ENCODE peak calls at places on chromosomes 4 and X, in six cellular contexts. M is Caco-2; I is progenitor cell of endocrine pancreas; Y is CD4-positive, alpha-beta T cell; W is PC-3; B is Panc1. V is an unnamed sample.

GRCh38 chrX:150655713-150656266 is 37.4 kb upstream of the MTMR1 start:
- DNase-seq in Y (no peak), W (peak; percentile 10), B (no peak), M (no peak), I (no peak), V (no peak)

GRCh38 chrX:30831082-30831481 is 58.0 kb downstream of the TAB3 start:
- DNase-seq in M (no peak), Y (no peak), W (no peak), B (no peak), I (no peak), V (no peak)

GRCh38 chrX:56503941-56504673 is 59.3 kb upstream of the UBQLN2 start:
- DNase-seq in B (no peak), W (peak; percentile 85), Y (no peak), M (no peak), I (no peak), V (peak; percentile 58)

GRCh38 chr4:160981083-160981482 is 1182.7 kb downstream of the FSTL5 start:
- DNase-seq in W (no peak), Y (no peak), M (no peak), B (no peak), I (no peak), V (no peak)

GRCh38 chrX:124940536-124940935 is 379.1 kb upstream of the TEX13C start:
- DNase-seq in M (no peak), I (no peak), B (no peak), W (no peak), Y (no peak), V (no peak)

GRCh38 chr4:154551872-154552686 is 1.9 kb upstream of the PLRG1 start:
- DNase-seq in B (peak; percentile 56), W (peak; percentile 79), I (peak; percentile 52), M (peak; percentile 71), Y (peak; percentile 48), V (peak; percentile 82)

GRCh38 chrX:153649178-153649914 is 2.3 kb downstream of the DUSP9 start:
- DNase-seq in W (peak; percentile 26), M (peak; percentile 47), I (no peak), B (no peak), Y (no peak), V (peak; percentile 43)

GRCh38 chrX:86171366-86171765 is 23.1 kb downstream of the DACH2 start:
- DNase-seq in B (peak; percentile 5), I (no peak), M (peak; percentile 31), W (peak; percentile 28), Y (no peak), V (peak; percentile 61)

GRCh38 chr4:139521764-139522373 is 34.1 kb downstream of the SETD7 start:
- DNase-seq in W (no peak), I (no peak), B (no peak), Y (no peak), M (no peak), V (no peak)

GRCh38 chr4:87973283-87974169 is 2.0 kb upstream of the SPP1 start:
- DNase-seq in Y (peak; percentile 10), I (peak; percentile 32), W (peak; percentile 70), B (peak; percentile 18), M (peak; percentile 62), V (peak; percentile 70)

GRCh38 chrX:56994375-56995270 is 718 bp downstream of the SPIN3 start:
- DNase-seq in B (no peak), M (no peak), Y (no peak), I (no peak), W (no peak), V (no peak)

GRCh38 chr4:143251781-143252180 is 67.1 kb downstream of the USP38 start:
- DNase-seq in B (no peak), Y (no peak), I (no peak), M (no peak), W (peak; percentile 87), V (peak; percentile 77)

GRCh38 chr4:98627883-98628282 is 30.5 kb downstream of the TSPAN5 start:
- DNase-seq in W (peak; percentile 63), M (no peak), Y (no peak), I (no peak), B (no peak), V (peak; percentile 23)

GRCh38 chrX:68304602-68305001 is 128.7 kb downstream of the OPHN1 start:
- DNase-seq in B (no peak), M (no peak), W (no peak), I (no peak), Y (no peak), V (no peak)

GRCh38 chr4:155249036-155249566 is 40.7 kb downstream of the NPY2R start:
- DNase-seq in W (peak; percentile 89), B (no peak), I (no peak), Y (no peak), M (no peak), V (peak; percentile 39)

GRCh38 chr4:27684501-27685077 is 823.9 kb downstream of the STIM2 start:
- DNase-seq in I (peak; percentile 45), B (peak; percentile 10), M (peak; percentile 63), W (peak; percentile 71), Y (no peak), V (peak; percentile 74)

GRCh38 chr4:2761035-2761923 is 5.1 kb upstream of the TNIP2 start:
- DNase-seq in I (no peak), W (peak; percentile 35), B (no peak), Y (no peak), M (peak; percentile 79), V (peak; percentile 45)

GRCh38 chr4:56743550-56743949 is 62.5 kb upstream of the HOPX start:
- DNase-seq in B (no peak), I (no peak), Y (no peak), M (peak; percentile 81), W (peak; percentile 76), V (no peak)

GRCh38 chr4:153205757-153206156 is 1.5 kb downstream of the TRIM2 start:
- DNase-seq in W (peak; percentile 76), M (peak; percentile 79), Y (no peak), B (no peak), I (no peak), V (peak; percentile 49)

GRCh38 chr4:91620952-91621351 is 682.8 kb upstream of the GRID2 start:
- DNase-seq in I (no peak), W (no peak), Y (no peak), B (no peak), M (no peak), V (no peak)

GRCh38 chr4:99202536-99202935 is 16.5 kb downstream of the ADH6 start:
- DNase-seq in Y (no peak), I (no peak), W (no peak), M (no peak), B (no peak), V (peak; percentile 69)

GRCh38 chr4:185204238-185204910 is 574 bp upstream of the CFAP97 start:
- DNase-seq in M (no peak), Y (no peak), B (no peak), W (peak; percentile 41), I (no peak), V (peak; percentile 45)

DNA sequence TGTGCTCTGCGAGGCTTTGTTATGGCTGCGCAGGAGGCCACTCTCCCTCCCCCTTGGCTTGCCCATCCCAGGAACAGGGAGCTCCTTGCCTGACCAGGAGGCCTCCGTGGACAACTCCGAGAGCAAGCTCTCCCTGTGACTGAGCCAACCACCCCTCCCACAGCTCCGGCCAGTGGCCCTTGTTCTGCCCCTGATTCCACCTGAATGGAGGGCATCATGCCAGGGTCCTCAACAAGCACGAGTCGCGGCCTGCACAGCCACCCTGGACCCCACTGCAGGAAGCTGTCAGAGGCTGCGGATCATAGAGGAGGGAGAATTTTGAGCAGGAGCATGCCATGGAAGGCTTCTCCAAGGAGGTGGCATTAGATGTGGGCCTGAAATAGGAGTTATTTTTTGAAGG is 44.8 kb upstream of the GRPEL1 start:
- DNase-seq in I (no peak), M (no peak), B (no peak), W (no peak), Y (no peak), V (no peak)
- TF ChIP-seq CTCF in I (no peak), M (no peak), B (no peak), W (no peak), Y (no peak), V (no peak)

GRCh38 chr4:67934628-67935027 is 28.7 kb downstream of the TMPRSS11A start:
- DNase-seq in Y (no peak), B (no peak), W (no peak), M (no peak), I (no peak), V (no peak)
- TF ChIP-seq CTCF in Y (no peak), B (no peak), W (no peak), M (no peak), I (no peak), V (no peak)

GRCh38 chr4:146338512-146338911 is 124.2 kb downstream of the REELD1 start:
- DNase-seq in M (no peak), I (no peak), B (no peak), W (no peak), Y (no peak), V (no peak)
- TF ChIP-seq CTCF in M (no peak), I (no peak), B (no peak), W (peak; percentile 32), Y (no peak), V (no peak)

DNA sequence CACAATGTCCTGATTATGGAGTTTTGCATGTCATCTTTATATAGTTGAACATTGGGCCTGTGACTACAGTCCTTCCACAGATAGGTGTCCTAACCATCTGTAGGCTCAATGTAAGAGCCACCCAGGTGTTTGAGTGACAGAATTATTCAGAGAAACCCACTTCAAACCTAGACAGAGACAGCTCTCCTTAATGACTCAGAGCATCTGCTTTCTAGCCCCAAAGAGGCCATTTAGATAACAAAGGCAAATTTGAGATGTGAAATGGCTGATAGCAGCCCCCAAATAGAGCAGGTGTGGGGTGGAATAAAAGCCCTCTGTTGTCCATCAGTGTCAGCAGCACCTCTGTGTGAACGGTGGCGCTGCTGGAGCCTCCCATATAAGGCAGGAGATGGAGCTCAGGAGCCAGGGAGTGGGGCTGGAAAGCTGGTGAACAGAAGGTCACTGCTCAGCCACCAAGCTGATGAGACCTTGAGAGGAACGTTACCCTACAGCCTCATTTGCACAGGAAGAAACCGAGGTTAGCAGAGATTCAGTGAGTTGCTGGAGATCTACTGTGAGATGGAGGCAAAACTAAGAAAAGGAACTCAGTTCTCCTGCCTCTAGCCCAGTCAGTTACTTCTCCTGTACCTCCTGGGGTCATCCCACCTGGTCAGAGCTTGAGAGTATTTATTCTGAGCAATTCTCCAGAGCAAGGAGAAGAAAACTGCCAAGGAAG is 153.3 kb upstream of the LNX1 start:
- DNase-seq in M (peak; percentile 35), I (no peak), B (no peak), W (no peak), Y (no peak), V (no peak)
- TF ChIP-seq CTCF in M (no peak), I (no peak), B (no peak), W (no peak), Y (no peak), V (no peak)

DNA sequence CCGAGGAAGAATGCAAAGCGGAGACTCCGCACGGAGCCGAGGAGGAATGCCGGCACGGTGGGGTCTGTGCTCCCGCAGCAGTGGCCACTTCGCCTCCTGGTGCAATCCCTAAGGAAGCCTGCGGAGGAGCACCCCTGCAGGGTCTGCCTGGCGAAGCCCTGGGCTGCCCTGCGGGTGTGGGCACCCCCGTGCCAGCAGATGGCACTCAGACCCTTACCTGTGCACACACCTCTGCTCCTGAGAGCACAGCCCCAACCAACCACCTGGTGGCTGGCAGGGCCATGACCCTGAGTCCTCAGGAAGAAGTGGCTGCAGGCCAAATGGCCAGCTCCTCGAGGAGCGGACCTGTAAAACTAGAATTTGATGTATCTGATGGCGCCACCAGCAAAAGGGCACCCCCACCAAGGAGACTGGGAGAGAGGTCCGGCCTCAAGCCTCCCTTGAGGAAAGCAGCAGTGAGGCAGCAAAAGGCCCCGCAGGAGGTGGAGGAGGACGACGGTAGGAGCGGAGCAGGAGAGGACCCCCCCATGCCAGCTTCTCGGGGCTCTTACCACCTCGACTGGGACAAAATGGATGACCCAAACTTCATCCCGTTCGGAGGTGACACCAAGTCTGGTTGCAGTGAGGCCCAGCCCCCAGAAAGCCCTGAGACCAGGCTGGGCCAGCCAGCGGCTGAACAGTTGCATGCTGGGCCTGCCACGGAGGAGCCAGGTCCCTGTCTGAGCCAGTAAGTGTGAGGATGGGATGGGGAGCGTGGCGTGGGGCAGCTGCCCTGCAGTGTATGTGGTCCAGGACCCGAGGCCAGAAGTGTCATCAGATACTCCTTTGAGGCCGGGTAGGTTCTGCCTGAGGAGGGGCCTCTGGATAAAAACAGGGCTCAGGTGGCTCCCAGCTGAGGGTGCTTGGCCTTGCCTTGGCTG is 7.0 kb downstream of the TACC3 start:
- DNase-seq in I (no peak), B (no peak), M (no peak), W (no peak), Y (no peak), V (no peak)
- TF ChIP-seq CTCF in I (peak; percentile 8), B (no peak), M (no peak), W (no peak), Y (no peak), V (peak; percentile 11)